ENCODE peak calls at places on chromosomes 13 and 19, in ten cellular contexts. One of them, this sample, is unnamed.

GRCh38 chr19:12785431-12786011 is 5.8 kb upstream of the JUNB start:
- DNase-seq in activated naive CD8-positive, alpha-beta T cell treated with anti-CD3 and anti-CD28 coated beads, Interleukin-2, amount 50 U/mL, for 24 hours: no peak
- DNase-seq in stimulated activated CD4-positive, alpha-beta T cell treated with anti-CD3 and anti-CD28 coated beads, Interleukin-4, amount 100 ng/mL, for 24 hours: no peak
- DNase-seq in Right ventricle myocardium superior: no peak
- DNase-seq in ascending aorta: no peak
- DNase-seq in COLO829: no peak
- DNase-seq in cardiac fibroblast: no peak
- DNase-seq in AG10803: no peak
- DNase-seq in NCI-H2107: no peak
- DNase-seq in bronchial epithelial cell: no peak
- DNase-seq in this sample: no peak

GRCh38 chr13:23579072-23579885 is 9.1 kb downstream of the TNFRSF19 start:
- DNase-seq in NCI-H2107: peak
- DNase-seq in bronchial epithelial cell: peak
- DNase-seq in stimulated activated CD4-positive, alpha-beta T cell treated with anti-CD3 and anti-CD28 coated beads, Interleukin-4, amount 100 ng/mL, for 24 hours: peak
- DNase-seq in cardiac fibroblast: peak
- DNase-seq in activated naive CD8-positive, alpha-beta T cell treated with anti-CD3 and anti-CD28 coated beads, Interleukin-2, amount 50 U/mL, for 24 hours: peak
- DNase-seq in Right ventricle myocardium superior: peak
- DNase-seq in ascending aorta: peak
- DNase-seq in COLO829: peak
- DNase-seq in AG10803: peak
- DNase-seq in this sample: no peak

GRCh38 chr13:109131698-109132257 is 502.4 kb downstream of the MYO16 start:
- DNase-seq in Right ventricle myocardium superior: no peak
- DNase-seq in bronchial epithelial cell: no peak
- DNase-seq in NCI-H2107: no peak
- DNase-seq in activated naive CD8-positive, alpha-beta T cell treated with anti-CD3 and anti-CD28 coated beads, Interleukin-2, amount 50 U/mL, for 24 hours: no peak
- DNase-seq in ascending aorta: no peak
- DNase-seq in AG10803: peak
- DNase-seq in COLO829: no peak
- DNase-seq in stimulated activated CD4-positive, alpha-beta T cell treated with anti-CD3 and anti-CD28 coated beads, Interleukin-4, amount 100 ng/mL, for 24 hours: no peak
- DNase-seq in cardiac fibroblast: peak
- DNase-seq in this sample: peak

GRCh38 chr13:25848822-25849740 is 202.7 kb downstream of the SHISA2 start:
- DNase-seq in bronchial epithelial cell: no peak
- DNase-seq in activated naive CD8-positive, alpha-beta T cell treated with anti-CD3 and anti-CD28 coated beads, Interleukin-2, amount 50 U/mL, for 24 hours: no peak
- DNase-seq in Right ventricle myocardium superior: no peak
- DNase-seq in NCI-H2107: no peak
- DNase-seq in COLO829: no peak
- DNase-seq in cardiac fibroblast: no peak
- DNase-seq in stimulated activated CD4-positive, alpha-beta T cell treated with anti-CD3 and anti-CD28 coated beads, Interleukin-4, amount 100 ng/mL, for 24 hours: no peak
- DNase-seq in AG10803: peak
- DNase-seq in ascending aorta: no peak
- DNase-seq in this sample: no peak

GRCh38 chr19:48355555-48355954 is 8.2 kb downstream of the TMEM143 start:
- DNase-seq in cardiac fibroblast: no peak
- DNase-seq in COLO829: no peak
- DNase-seq in Right ventricle myocardium superior: no peak
- DNase-seq in NCI-H2107: no peak
- DNase-seq in stimulated activated CD4-positive, alpha-beta T cell treated with anti-CD3 and anti-CD28 coated beads, Interleukin-4, amount 100 ng/mL, for 24 hours: no peak
- DNase-seq in ascending aorta: no peak
- DNase-seq in AG10803: no peak
- DNase-seq in bronchial epithelial cell: no peak
- DNase-seq in activated naive CD8-positive, alpha-beta T cell treated with anti-CD3 and anti-CD28 coated beads, Interleukin-2, amount 50 U/mL, for 24 hours: no peak
- DNase-seq in this sample: no peak

GRCh38 chr13:60583196-60583908 is 186.3 kb downstream of the TDRD3 start:
- DNase-seq in bronchial epithelial cell: no peak
- DNase-seq in AG10803: peak
- DNase-seq in Right ventricle myocardium superior: no peak
- DNase-seq in activated naive CD8-positive, alpha-beta T cell treated with anti-CD3 and anti-CD28 coated beads, Interleukin-2, amount 50 U/mL, for 24 hours: no peak
- DNase-seq in NCI-H2107: no peak
- DNase-seq in ascending aorta: no peak
- DNase-seq in COLO829: no peak
- DNase-seq in stimulated activated CD4-positive, alpha-beta T cell treated with anti-CD3 and anti-CD28 coated beads, Interleukin-4, amount 100 ng/mL, for 24 hours: no peak
- DNase-seq in cardiac fibroblast: peak
- DNase-seq in this sample: no peak

GRCh38 chr19:13008926-13009787 is 13.9 kb downstream of the NFIX start:
- DNase-seq in COLO829: no peak
- DNase-seq in ascending aorta: no peak
- DNase-seq in activated naive CD8-positive, alpha-beta T cell treated with anti-CD3 and anti-CD28 coated beads, Interleukin-2, amount 50 U/mL, for 24 hours: no peak
- DNase-seq in AG10803: peak
- DNase-seq in cardiac fibroblast: no peak
- DNase-seq in NCI-H2107: no peak
- DNase-seq in bronchial epithelial cell: peak
- DNase-seq in stimulated activated CD4-positive, alpha-beta T cell treated with anti-CD3 and anti-CD28 coated beads, Interleukin-4, amount 100 ng/mL, for 24 hours: no peak
- DNase-seq in Right ventricle myocardium superior: no peak
- DNase-seq in this sample: no peak

GRCh38 chr19:49327878-49328544 is 3.0 kb upstream of the SLC6A16 start:
- DNase-seq in stimulated activated CD4-positive, alpha-beta T cell treated with anti-CD3 and anti-CD28 coated beads, Interleukin-4, amount 100 ng/mL, for 24 hours: peak
- DNase-seq in NCI-H2107: no peak
- DNase-seq in AG10803: peak
- DNase-seq in Right ventricle myocardium superior: no peak
- DNase-seq in cardiac fibroblast: peak
- DNase-seq in COLO829: peak
- DNase-seq in activated naive CD8-positive, alpha-beta T cell treated with anti-CD3 and anti-CD28 coated beads, Interleukin-2, amount 50 U/mL, for 24 hours: peak
- DNase-seq in bronchial epithelial cell: peak
- DNase-seq in ascending aorta: no peak
- DNase-seq in this sample: no peak

GRCh38 chr19:3276341-3276799 is 51.9 kb downstream of the CELF5 start:
- DNase-seq in COLO829: peak
- DNase-seq in AG10803: no peak
- DNase-seq in NCI-H2107: no peak
- DNase-seq in cardiac fibroblast: no peak
- DNase-seq in bronchial epithelial cell: peak
- DNase-seq in activated naive CD8-positive, alpha-beta T cell treated with anti-CD3 and anti-CD28 coated beads, Interleukin-2, amount 50 U/mL, for 24 hours: peak
- DNase-seq in Right ventricle myocardium superior: no peak
- DNase-seq in stimulated activated CD4-positive, alpha-beta T cell treated with anti-CD3 and anti-CD28 coated beads, Interleukin-4, amount 100 ng/mL, for 24 hours: peak
- DNase-seq in ascending aorta: no peak
- DNase-seq in this sample: no peak

GRCh38 chr19:28541602-28542393 is 671.2 kb downstream of the UQCRFS1 start:
- DNase-seq in NCI-H2107: no peak
- DNase-seq in stimulated activated CD4-positive, alpha-beta T cell treated with anti-CD3 and anti-CD28 coated beads, Interleukin-4, amount 100 ng/mL, for 24 hours: no peak
- DNase-seq in COLO829: no peak
- DNase-seq in ascending aorta: no peak
- DNase-seq in bronchial epithelial cell: no peak
- DNase-seq in Right ventricle myocardium superior: no peak
- DNase-seq in activated naive CD8-positive, alpha-beta T cell treated with anti-CD3 and anti-CD28 coated beads, Interleukin-2, amount 50 U/mL, for 24 hours: no peak
- DNase-seq in AG10803: no peak
- DNase-seq in cardiac fibroblast: no peak
- DNase-seq in this sample: no peak

GRCh38 chr13:43232144-43232840 is 208.9 kb downstream of the DNAJC15 start:
- DNase-seq in COLO829: no peak
- DNase-seq in AG10803: peak
- DNase-seq in bronchial epithelial cell: no peak
- DNase-seq in stimulated activated CD4-positive, alpha-beta T cell treated with anti-CD3 and anti-CD28 coated beads, Interleukin-4, amount 100 ng/mL, for 24 hours: no peak
- DNase-seq in ascending aorta: no peak
- DNase-seq in Right ventricle myocardium superior: no peak
- DNase-seq in activated naive CD8-positive, alpha-beta T cell treated with anti-CD3 and anti-CD28 coated beads, Interleukin-2, amount 50 U/mL, for 24 hours: no peak
- DNase-seq in NCI-H2107: no peak
- DNase-seq in cardiac fibroblast: peak
- DNase-seq in this sample: no peak

GRCh38 chr19:48613852-48614435 is 932 bp downstream of the FAM83E start:
- DNase-seq in NCI-H2107: no peak
- DNase-seq in ascending aorta: no peak
- DNase-seq in bronchial epithelial cell: no peak
- DNase-seq in activated naive CD8-positive, alpha-beta T cell treated with anti-CD3 and anti-CD28 coated beads, Interleukin-2, amount 50 U/mL, for 24 hours: no peak
- DNase-seq in cardiac fibroblast: no peak
- DNase-seq in stimulated activated CD4-positive, alpha-beta T cell treated with anti-CD3 and anti-CD28 coated beads, Interleukin-4, amount 100 ng/mL, for 24 hours: no peak
- DNase-seq in COLO829: no peak
- DNase-seq in AG10803: no peak
- DNase-seq in Right ventricle myocardium superior: no peak
- DNase-seq in this sample: no peak

GRCh38 chr19:18322318-18322758 is 538 bp downstream of the LSM4 start:
- DNase-seq in ascending aorta: no peak
- DNase-seq in AG10803: peak
- DNase-seq in activated naive CD8-positive, alpha-beta T cell treated with anti-CD3 and anti-CD28 coated beads, Interleukin-2, amount 50 U/mL, for 24 hours: peak
- DNase-seq in cardiac fibroblast: peak
- DNase-seq in NCI-H2107: no peak
- DNase-seq in COLO829: no peak
- DNase-seq in bronchial epithelial cell: peak
- DNase-seq in Right ventricle myocardium superior: no peak
- DNase-seq in stimulated activated CD4-positive, alpha-beta T cell treated with anti-CD3 and anti-CD28 coated beads, Interleukin-4, amount 100 ng/mL, for 24 hours: peak
- DNase-seq in this sample: no peak

GRCh38 chr19:15453091-15453498 is 3.3 kb upstream of the WIZ start:
- DNase-seq in activated naive CD8-positive, alpha-beta T cell treated with anti-CD3 and anti-CD28 coated beads, Interleukin-2, amount 50 U/mL, for 24 hours: no peak
- DNase-seq in NCI-H2107: no peak
- DNase-seq in cardiac fibroblast: no peak
- DNase-seq in COLO829: no peak
- DNase-seq in Right ventricle myocardium superior: no peak
- DNase-seq in bronchial epithelial cell: no peak
- DNase-seq in stimulated activated CD4-positive, alpha-beta T cell treated with anti-CD3 and anti-CD28 coated beads, Interleukin-4, amount 100 ng/mL, for 24 hours: no peak
- DNase-seq in ascending aorta: no peak
- DNase-seq in AG10803: no peak
- DNase-seq in this sample: no peak

GRCh38 chr13:47039106-47039505 is 142.3 kb upstream of the HTR2A start:
- DNase-seq in stimulated activated CD4-positive, alpha-beta T cell treated with anti-CD3 and anti-CD28 coated beads, Interleukin-4, amount 100 ng/mL, for 24 hours: no peak
- DNase-seq in bronchial epithelial cell: peak
- DNase-seq in NCI-H2107: no peak
- DNase-seq in ascending aorta: no peak
- DNase-seq in cardiac fibroblast: peak
- DNase-seq in activated naive CD8-positive, alpha-beta T cell treated with anti-CD3 and anti-CD28 coated beads, Interleukin-2, amount 50 U/mL, for 24 hours: no peak
- DNase-seq in Right ventricle myocardium superior: no peak
- DNase-seq in COLO829: no peak
- DNase-seq in AG10803: peak
- DNase-seq in this sample: no peak

GRCh38 chr13:94020833-94021232 is 458.6 kb downstream of the DCT start:
- DNase-seq in AG10803: no peak
- DNase-seq in cardiac fibroblast: peak
- DNase-seq in stimulated activated CD4-positive, alpha-beta T cell treated with anti-CD3 and anti-CD28 coated beads, Interleukin-4, amount 100 ng/mL, for 24 hours: no peak
- DNase-seq in bronchial epithelial cell: peak
- DNase-seq in COLO829: peak
- DNase-seq in ascending aorta: no peak
- DNase-seq in Right ventricle myocardium superior: no peak
- DNase-seq in NCI-H2107: no peak
- DNase-seq in activated naive CD8-positive, alpha-beta T cell treated with anti-CD3 and anti-CD28 coated beads, Interleukin-2, amount 50 U/mL, for 24 hours: no peak
- DNase-seq in this sample: no peak

GRCh38 chr13:103188688-103189326 is 122.6 kb upstream of the SLC10A2 start:
- DNase-seq in bronchial epithelial cell: peak
- DNase-seq in NCI-H2107: no peak
- DNase-seq in stimulated activated CD4-positive, alpha-beta T cell treated with anti-CD3 and anti-CD28 coated beads, Interleukin-4, amount 100 ng/mL, for 24 hours: no peak
- DNase-seq in cardiac fibroblast: peak
- DNase-seq in ascending aorta: no peak
- DNase-seq in COLO829: peak
- DNase-seq in activated naive CD8-positive, alpha-beta T cell treated with anti-CD3 and anti-CD28 coated beads, Interleukin-2, amount 50 U/mL, for 24 hours: no peak
- DNase-seq in AG10803: no peak
- DNase-seq in Right ventricle myocardium superior: no peak
- DNase-seq in this sample: no peak

GRCh38 chr19:14425696-14426138 is 6.6 kb upstream of the DDX39A start:
- DNase-seq in COLO829: no peak
- DNase-seq in cardiac fibroblast: peak
- DNase-seq in Right ventricle myocardium superior: no peak
- DNase-seq in AG10803: no peak
- DNase-seq in activated naive CD8-positive, alpha-beta T cell treated with anti-CD3 and anti-CD28 coated beads, Interleukin-2, amount 50 U/mL, for 24 hours: no peak
- DNase-seq in ascending aorta: no peak
- DNase-seq in bronchial epithelial cell: no peak
- DNase-seq in stimulated activated CD4-positive, alpha-beta T cell treated with anti-CD3 and anti-CD28 coated beads, Interleukin-4, amount 100 ng/mL, for 24 hours: no peak
- DNase-seq in NCI-H2107: no peak
- DNase-seq in this sample: no peak

GRCh38 chr19:12880551-12881171 is 588 bp downstream of the DNASE2 start:
- DNase-seq in bronchial epithelial cell: no peak
- DNase-seq in COLO829: no peak
- DNase-seq in activated naive CD8-positive, alpha-beta T cell treated with anti-CD3 and anti-CD28 coated beads, Interleukin-2, amount 50 U/mL, for 24 hours: peak
- DNase-seq in NCI-H2107: no peak
- DNase-seq in cardiac fibroblast: peak
- DNase-seq in Right ventricle myocardium superior: peak
- DNase-seq in stimulated activated CD4-positive, alpha-beta T cell treated with anti-CD3 and anti-CD28 coated beads, Interleukin-4, amount 100 ng/mL, for 24 hours: peak
- DNase-seq in ascending aorta: no peak
- DNase-seq in AG10803: no peak
- DNase-seq in this sample: no peak

GRCh38 chr19:46862974-46863632 is 2.3 kb downstream of the ARHGAP35 start:
- DNase-seq in AG10803: no peak
- DNase-seq in COLO829: no peak
- DNase-seq in Right ventricle myocardium superior: no peak
- DNase-seq in NCI-H2107: no peak
- DNase-seq in ascending aorta: no peak
- DNase-seq in activated naive CD8-positive, alpha-beta T cell treated with anti-CD3 and anti-CD28 coated beads, Interleukin-2, amount 50 U/mL, for 24 hours: no peak
- DNase-seq in bronchial epithelial cell: no peak
- DNase-seq in stimulated activated CD4-positive, alpha-beta T cell treated with anti-CD3 and anti-CD28 coated beads, Interleukin-4, amount 100 ng/mL, for 24 hours: no peak
- DNase-seq in cardiac fibroblast: no peak
- DNase-seq in this sample: no peak

GRCh38 chr13:110869805-110870706 is 44.8 kb downstream of the ANKRD10 start:
- DNase-seq in NCI-H2107: no peak
- DNase-seq in cardiac fibroblast: peak
- DNase-seq in stimulated activated CD4-positive, alpha-beta T cell treated with anti-CD3 and anti-CD28 coated beads, Interleukin-4, amount 100 ng/mL, for 24 hours: peak
- DNase-seq in AG10803: peak
- DNase-seq in COLO829: peak
- DNase-seq in activated naive CD8-positive, alpha-beta T cell treated with anti-CD3 and anti-CD28 coated beads, Interleukin-2, amount 50 U/mL, for 24 hours: peak
- DNase-seq in ascending aorta: peak
- DNase-seq in Right ventricle myocardium superior: peak
- DNase-seq in bronchial epithelial cell: peak
- DNase-seq in this sample: no peak

GRCh38 chr19:17721821-17722220 is 2.5 kb downstream of the MAP1S start:
- DNase-seq in Right ventricle myocardium superior: peak
- DNase-seq in NCI-H2107: no peak
- DNase-seq in stimulated activated CD4-positive, alpha-beta T cell treated with anti-CD3 and anti-CD28 coated beads, Interleukin-4, amount 100 ng/mL, for 24 hours: no peak
- DNase-seq in COLO829: no peak
- DNase-seq in activated naive CD8-positive, alpha-beta T cell treated with anti-CD3 and anti-CD28 coated beads, Interleukin-2, amount 50 U/mL, for 24 hours: no peak
- DNase-seq in ascending aorta: peak
- DNase-seq in AG10803: peak
- DNase-seq in bronchial epithelial cell: peak
- DNase-seq in cardiac fibroblast: peak
- DNase-seq in this sample: no peak

GRCh38 chr13:84896128-84896527 is 903.1 kb downstream of the SLITRK6 start:
- DNase-seq in stimulated activated CD4-positive, alpha-beta T cell treated with anti-CD3 and anti-CD28 coated beads, Interleukin-4, amount 100 ng/mL, for 24 hours: peak
- DNase-seq in ascending aorta: no peak
- DNase-seq in Right ventricle myocardium superior: no peak
- DNase-seq in activated naive CD8-positive, alpha-beta T cell treated with anti-CD3 and anti-CD28 coated beads, Interleukin-2, amount 50 U/mL, for 24 hours: peak
- DNase-seq in bronchial epithelial cell: peak
- DNase-seq in NCI-H2107: no peak
- DNase-seq in COLO829: peak
- DNase-seq in cardiac fibroblast: peak
- DNase-seq in AG10803: peak
- DNase-seq in this sample: no peak

GRCh38 chr13:113907637-113908617 is 44.1 kb upstream of the GAS6 start:
- DNase-seq in activated naive CD8-positive, alpha-beta T cell treated with anti-CD3 and anti-CD28 coated beads, Interleukin-2, amount 50 U/mL, for 24 hours: no peak
- DNase-seq in bronchial epithelial cell: peak
- DNase-seq in AG10803: peak
- DNase-seq in Right ventricle myocardium superior: no peak
- DNase-seq in cardiac fibroblast: peak
- DNase-seq in ascending aorta: no peak
- DNase-seq in NCI-H2107: peak
- DNase-seq in stimulated activated CD4-positive, alpha-beta T cell treated with anti-CD3 and anti-CD28 coated beads, Interleukin-4, amount 100 ng/mL, for 24 hours: no peak
- DNase-seq in COLO829: no peak
- DNase-seq in this sample: no peak

GRCh38 chr13:79749985-79750551 is 269.1 kb downstream of the NDFIP2 start:
- DNase-seq in AG10803: peak
- DNase-seq in ascending aorta: no peak
- DNase-seq in Right ventricle myocardium superior: peak
- DNase-seq in COLO829: no peak
- DNase-seq in cardiac fibroblast: peak
- DNase-seq in NCI-H2107: no peak
- DNase-seq in activated naive CD8-positive, alpha-beta T cell treated with anti-CD3 and anti-CD28 coated beads, Interleukin-2, amount 50 U/mL, for 24 hours: no peak
- DNase-seq in bronchial epithelial cell: peak
- DNase-seq in stimulated activated CD4-positive, alpha-beta T cell treated with anti-CD3 and anti-CD28 coated beads, Interleukin-4, amount 100 ng/mL, for 24 hours: no peak
- DNase-seq in this sample: no peak

GRCh38 chr19:40510526-40511115 is 43.8 kb downstream of the SPTBN4 start:
- DNase-seq in COLO829: no peak
- DNase-seq in bronchial epithelial cell: no peak
- DNase-seq in stimulated activated CD4-positive, alpha-beta T cell treated with anti-CD3 and anti-CD28 coated beads, Interleukin-4, amount 100 ng/mL, for 24 hours: no peak
- DNase-seq in cardiac fibroblast: peak
- DNase-seq in AG10803: no peak
- DNase-seq in ascending aorta: no peak
- DNase-seq in Right ventricle myocardium superior: no peak
- DNase-seq in activated naive CD8-positive, alpha-beta T cell treated with anti-CD3 and anti-CD28 coated beads, Interleukin-2, amount 50 U/mL, for 24 hours: no peak
- DNase-seq in NCI-H2107: no peak
- DNase-seq in this sample: no peak

GRCh38 chr13:109652536-109652935 is 133.8 kb downstream of the IRS2 start:
- DNase-seq in COLO829: no peak
- DNase-seq in cardiac fibroblast: peak
- DNase-seq in ascending aorta: no peak
- DNase-seq in NCI-H2107: no peak
- DNase-seq in AG10803: no peak
- DNase-seq in activated naive CD8-positive, alpha-beta T cell treated with anti-CD3 and anti-CD28 coated beads, Interleukin-2, amount 50 U/mL, for 24 hours: no peak
- DNase-seq in bronchial epithelial cell: peak
- DNase-seq in stimulated activated CD4-positive, alpha-beta T cell treated with anti-CD3 and anti-CD28 coated beads, Interleukin-4, amount 100 ng/mL, for 24 hours: no peak
- DNase-seq in Right ventricle myocardium superior: no peak
- DNase-seq in this sample: no peak

GRCh38 chr13:67726979-67727378 is 496.8 kb upstream of the PCDH9 start:
- DNase-seq in Right ventricle myocardium superior: no peak
- DNase-seq in NCI-H2107: no peak
- DNase-seq in COLO829: no peak
- DNase-seq in ascending aorta: no peak
- DNase-seq in cardiac fibroblast: no peak
- DNase-seq in bronchial epithelial cell: no peak
- DNase-seq in AG10803: no peak
- DNase-seq in stimulated activated CD4-positive, alpha-beta T cell treated with anti-CD3 and anti-CD28 coated beads, Interleukin-4, amount 100 ng/mL, for 24 hours: no peak
- DNase-seq in activated naive CD8-positive, alpha-beta T cell treated with anti-CD3 and anti-CD28 coated beads, Interleukin-2, amount 50 U/mL, for 24 hours: no peak
- DNase-seq in this sample: no peak